ENCODE peak calls at places on chromosomes 13 and 19, in nine cellular contexts. One of them, this sample, is unnamed.

GRCh38 chr13:66405908-66406802 is 824.0 kb downstream of the PCDH9 start:
- DNase-seq in posterior cingulate gyrus: no peak
- DNase-seq in NCI-H446: no peak
- DNase-seq in MV-4-11: no peak
- DNase-seq in NB4: no peak
- DNase-seq in activated naive CD4-positive, alpha-beta T cell treated with anti-CD3 and anti-CD28 coated beads, Interleukin-2, amount 10 ng/mL, durations not matched to agents 7 days and 5 days: no peak
- DNase-seq in tibial artery: no peak
- DNase-seq in amniotic stem cell: no peak
- DNase-seq in iPS-NIHi11: no peak
- DNase-seq in this sample: no peak

GRCh38 chr19:12052057-12052570 is 647 bp downstream of the ZNF878 start:
- DNase-seq in posterior cingulate gyrus: no peak
- DNase-seq in NCI-H446: no peak
- DNase-seq in MV-4-11: no peak
- DNase-seq in NB4: no peak
- DNase-seq in activated naive CD4-positive, alpha-beta T cell treated with anti-CD3 and anti-CD28 coated beads, Interleukin-2, amount 10 ng/mL, durations not matched to agents 7 days and 5 days: no peak
- DNase-seq in tibial artery: no peak
- DNase-seq in amniotic stem cell: no peak
- DNase-seq in iPS-NIHi11: no peak
- DNase-seq in this sample: no peak

GRCh38 chr13:64488731-64489130 is 2741.4 kb downstream of the PCDH9 start:
- DNase-seq in posterior cingulate gyrus: no peak
- DNase-seq in NCI-H446: no peak
- DNase-seq in MV-4-11: no peak
- DNase-seq in NB4: no peak
- DNase-seq in activated naive CD4-positive, alpha-beta T cell treated with anti-CD3 and anti-CD28 coated beads, Interleukin-2, amount 10 ng/mL, durations not matched to agents 7 days and 5 days: no peak
- DNase-seq in tibial artery: no peak
- DNase-seq in amniotic stem cell: no peak
- DNase-seq in iPS-NIHi11: no peak
- DNase-seq in this sample: no peak

GRCh38 chr13:102830646-102831045 is 15.2 kb upstream of the ERCC5 start:
- DNase-seq in posterior cingulate gyrus: no peak
- DNase-seq in NCI-H446: no peak
- DNase-seq in MV-4-11: no peak
- DNase-seq in NB4: no peak
- DNase-seq in activated naive CD4-positive, alpha-beta T cell treated with anti-CD3 and anti-CD28 coated beads, Interleukin-2, amount 10 ng/mL, durations not matched to agents 7 days and 5 days: no peak
- DNase-seq in tibial artery: no peak
- DNase-seq in amniotic stem cell: no peak
- DNase-seq in iPS-NIHi11: no peak
- DNase-seq in this sample: no peak

GRCh38 chr13:24638096-24638495 is 42.1 kb upstream of the ATP12A start:
- DNase-seq in posterior cingulate gyrus: no peak
- DNase-seq in NCI-H446: no peak
- DNase-seq in MV-4-11: no peak
- DNase-seq in NB4: no peak
- DNase-seq in activated naive CD4-positive, alpha-beta T cell treated with anti-CD3 and anti-CD28 coated beads, Interleukin-2, amount 10 ng/mL, durations not matched to agents 7 days and 5 days: no peak
- DNase-seq in tibial artery: no peak
- DNase-seq in amniotic stem cell: no peak
- DNase-seq in iPS-NIHi11: no peak
- DNase-seq in this sample: no peak

GRCh38 chr19:15280915-15281683 is 48.9 kb upstream of the EPHX3 start:
- DNase-seq in posterior cingulate gyrus: peak
- DNase-seq in NCI-H446: peak
- DNase-seq in MV-4-11: peak
- DNase-seq in NB4: no peak
- DNase-seq in activated naive CD4-positive, alpha-beta T cell treated with anti-CD3 and anti-CD28 coated beads, Interleukin-2, amount 10 ng/mL, durations not matched to agents 7 days and 5 days: no peak
- DNase-seq in tibial artery: peak
- DNase-seq in amniotic stem cell: no peak
- DNase-seq in iPS-NIHi11: no peak
- DNase-seq in this sample: no peak

GRCh38 chr19:52995711-52996110 is 18.0 kb upstream of the ERVV-1 start:
- DNase-seq in posterior cingulate gyrus: no peak
- DNase-seq in NCI-H446: no peak
- DNase-seq in MV-4-11: no peak
- DNase-seq in NB4: no peak
- DNase-seq in activated naive CD4-positive, alpha-beta T cell treated with anti-CD3 and anti-CD28 coated beads, Interleukin-2, amount 10 ng/mL, durations not matched to agents 7 days and 5 days: no peak
- DNase-seq in tibial artery: no peak
- DNase-seq in amniotic stem cell: no peak
- DNase-seq in iPS-NIHi11: no peak
- DNase-seq in this sample: no peak

GRCh38 chr19:2041686-2042484 is 9.2 kb downstream of the MKNK2 start:
- DNase-seq in posterior cingulate gyrus: peak
- DNase-seq in NCI-H446: peak
- DNase-seq in MV-4-11: peak
- DNase-seq in NB4: peak
- DNase-seq in activated naive CD4-positive, alpha-beta T cell treated with anti-CD3 and anti-CD28 coated beads, Interleukin-2, amount 10 ng/mL, durations not matched to agents 7 days and 5 days: peak
- DNase-seq in tibial artery: peak
- DNase-seq in amniotic stem cell: no peak
- DNase-seq in iPS-NIHi11: peak
- DNase-seq in this sample: peak

GRCh38 chr13:31245974-31246373 is 46.2 kb downstream of the B3GLCT start:
- DNase-seq in posterior cingulate gyrus: no peak
- DNase-seq in NCI-H446: no peak
- DNase-seq in MV-4-11: no peak
- DNase-seq in NB4: no peak
- DNase-seq in activated naive CD4-positive, alpha-beta T cell treated with anti-CD3 and anti-CD28 coated beads, Interleukin-2, amount 10 ng/mL, durations not matched to agents 7 days and 5 days: no peak
- DNase-seq in tibial artery: no peak
- DNase-seq in amniotic stem cell: no peak
- DNase-seq in iPS-NIHi11: no peak
- DNase-seq in this sample: no peak

GRCh38 chr13:98838776-98839175 is 86.3 kb upstream of the SLC15A1 start:
- DNase-seq in posterior cingulate gyrus: no peak
- DNase-seq in NCI-H446: no peak
- DNase-seq in MV-4-11: no peak
- DNase-seq in NB4: no peak
- DNase-seq in activated naive CD4-positive, alpha-beta T cell treated with anti-CD3 and anti-CD28 coated beads, Interleukin-2, amount 10 ng/mL, durations not matched to agents 7 days and 5 days: no peak
- DNase-seq in tibial artery: no peak
- DNase-seq in amniotic stem cell: no peak
- DNase-seq in iPS-NIHi11: no peak
- DNase-seq in this sample: no peak

GRCh38 chr19:7998081-7998480 is 7.4 kb downstream of the ELAVL1 start:
- DNase-seq in posterior cingulate gyrus: no peak
- DNase-seq in NCI-H446: no peak
- DNase-seq in MV-4-11: peak
- DNase-seq in NB4: peak
- DNase-seq in activated naive CD4-positive, alpha-beta T cell treated with anti-CD3 and anti-CD28 coated beads, Interleukin-2, amount 10 ng/mL, durations not matched to agents 7 days and 5 days: no peak
- DNase-seq in tibial artery: no peak
- DNase-seq in amniotic stem cell: no peak
- DNase-seq in iPS-NIHi11: no peak
- DNase-seq in this sample: no peak

GRCh38 chr19:38930776-38931761 is at the start of gene MRPS12:
- DNase-seq in posterior cingulate gyrus: peak
- DNase-seq in NCI-H446: peak
- DNase-seq in MV-4-11: peak
- DNase-seq in NB4: peak
- DNase-seq in activated naive CD4-positive, alpha-beta T cell treated with anti-CD3 and anti-CD28 coated beads, Interleukin-2, amount 10 ng/mL, durations not matched to agents 7 days and 5 days: peak
- DNase-seq in tibial artery: peak
- DNase-seq in amniotic stem cell: peak
- DNase-seq in iPS-NIHi11: peak
- DNase-seq in this sample: peak

This sample was measured in Jurkat, Clone E6-1.